ENCODE peak calls at places on chromosome X, in seven cellular contexts. C is right lobe of liver; J is Caco-2; S is NCI-H524 treated with DMSO at 0.1 percent for 48 hours; G is HCEC 1CT; A is NCI-H2081; L is stimulated activated CD4-positive, alpha-beta T cell treated with anti-CD3 and anti-CD28 coated beads, Interleukin-4, amount 100 ng/mL, for 1 hour. Y is an unnamed sample.

GRCh38 chrX:16573781-16574180 is 76.2 kb upstream of the S100G start:
- DNase-seq in J (no peak), A (no peak), G (peak), S (no peak), C (no peak), L (no peak), Y (peak)

GRCh38 chrX:46294234-46294633 is 251.0 kb downstream of the ZNF674 start:
- DNase-seq in S (no peak), C (no peak), A (no peak), G (no peak), L (no peak), J (no peak), Y (no peak)

GRCh38 chrX:41559235-41559634 is 112.1 kb downstream of the NYX start:
- DNase-seq in S (no peak), C (no peak), A (no peak), L (no peak), G (no peak), J (no peak), Y (no peak)

GRCh38 chrX:46611658-46612362 is 38.2 kb downstream of the CHST7 start:
- DNase-seq in J (no peak), L (no peak), C (no peak), G (no peak), A (no peak), S (no peak), Y (no peak)

GRCh38 chrX:9710332-9710731 is 55.3 kb downstream of the GPR143 start:
- DNase-seq in C (no peak), A (no peak), G (no peak), L (no peak), S (no peak), J (no peak), Y (no peak)

GRCh38 chrX:149831473-149831872 is 49.5 kb upstream of the MAGEA8 start:
- DNase-seq in C (no peak), J (no peak), S (no peak), L (no peak), A (no peak), G (no peak), Y (no peak)

GRCh38 chrX:45134775-45135174 is 65.9 kb downstream of the DIPK2B start:
- DNase-seq in J (no peak), C (no peak), S (no peak), A (no peak), L (no peak), G (no peak), Y (no peak)

GRCh38 chrX:135521405-135522131 is 1.1 kb downstream of the INTS6L start:
- DNase-seq in J (peak), G (peak), C (peak), S (peak), A (peak), L (peak), Y (peak)

GRCh38 chrX:124736553-124737240 is 390.3 kb downstream of the SH2D1A start:
- DNase-seq in S (no peak), A (peak), C (no peak), J (peak), L (peak), G (no peak), Y (no peak)

GRCh38 chrX:20019672-20020365 is 29.0 kb upstream of the BCLAF3 start:
- DNase-seq in S (no peak), G (no peak), C (no peak), A (no peak), L (no peak), J (no peak), Y (no peak)

GRCh38 chrX:16870861-16871584 is 861 bp upstream of the RBBP7 start:
- DNase-seq in G (no peak), J (peak), L (peak), A (no peak), C (peak), S (no peak), Y (no peak)

GRCh38 chrX:150897371-150898319 is 823 bp downstream of the CD99L2 start:
- DNase-seq in J (no peak), L (peak), G (no peak), S (no peak), A (peak), C (peak), Y (no peak)

GRCh38 chrX:119690921-119691716 is 1.8 kb downstream of the SEPTIN6 start:
- DNase-seq in S (no peak), C (peak), L (peak), G (no peak), A (no peak), J (no peak), Y (no peak)

GRCh38 chrX:111646515-111646914 is 34.5 kb upstream of the ALG13 start:
- DNase-seq in J (no peak), G (no peak), L (no peak), C (no peak), S (no peak), A (no peak), Y (no peak)

GRCh38 chrX:68204639-68205038 is 228.7 kb downstream of the OPHN1 start:
- DNase-seq in A (no peak), L (no peak), C (no peak), J (no peak), G (no peak), S (no peak), Y (no peak)

GRCh38 chrX:103629295-103630170 is 758 bp downstream of the TCEAL1 start:
- DNase-seq in G (peak), S (peak), L (peak), A (peak), C (peak), J (peak), Y (peak)

GRCh38 chrX:24229967-24230366 is 80.4 kb downstream of the ZFX start:
- DNase-seq in L (no peak), C (no peak), A (no peak), G (no peak), J (no peak), S (no peak), Y (no peak)

GRCh38 chrX:97743014-97743413 is 859.3 kb downstream of the RPA4 start:
- DNase-seq in S (no peak), C (no peak), A (no peak), L (no peak), G (no peak), J (no peak), Y (no peak)

GRCh38 chrX:103155201-103155600 is 59.7 kb upstream of the BEX4 start:
- DNase-seq in G (peak), L (no peak), J (no peak), A (no peak), C (no peak), S (no peak), Y (peak)

GRCh38 chrX:125758819-125759218 is 407.3 kb downstream of the DCAF12L2 start:
- DNase-seq in L (no peak), G (no peak), S (no peak), A (no peak), C (no peak), J (no peak), Y (no peak)

GRCh38 chrX:79138658-79139241 is 5.7 kb upstream of the GPR174 start:
- DNase-seq in J (no peak), C (no peak), S (no peak), A (no peak), L (no peak), G (no peak), Y (no peak)

GRCh38 chrX:22365460-22365859 is 92.7 kb downstream of the CBLL2 start:
- DNase-seq in S (no peak), C (no peak), G (peak), A (no peak), L (no peak), J (no peak), Y (peak)

GRCh38 chrX:44997888-44998287 is 124.9 kb downstream of the KDM6A start:
- DNase-seq in L (no peak), A (no peak), S (no peak), J (no peak), G (no peak), C (no peak), Y (no peak)

GRCh38 chrX:87728459-87728858 is 210.9 kb downstream of the KLHL4 start:
- DNase-seq in C (no peak), G (no peak), J (no peak), L (no peak), S (no peak), A (peak), Y (no peak)

GRCh38 chrX:9905288-9905687 is 61.9 kb upstream of the CLDN34 start:
- DNase-seq in S (no peak), G (no peak), C (no peak), L (no peak), J (no peak), A (no peak), Y (no peak)

GRCh38 chrX:110462957-110463356 is 104.3 kb downstream of the RTL9 start:
- DNase-seq in S (no peak), G (no peak), L (no peak), A (peak), J (no peak), C (no peak), Y (no peak)

GRCh38 chrX:23312136-23312535 is 22.5 kb upstream of the PTCHD1 start:
- DNase-seq in S (no peak), G (no peak), L (no peak), C (no peak), J (no peak), A (no peak), Y (no peak)

GRCh38 chrX:140766024-140766611 is 56.6 kb downstream of the LINC00632 start:
- DNase-seq in J (peak), A (peak), L (peak), C (peak), S (no peak), G (peak), Y (peak)

GRCh38 chrX:40474205-40474626 is 106.6 kb upstream of the ATP6AP2 start:
- DNase-seq in G (no peak), L (no peak), C (peak), A (peak), J (peak), S (no peak), Y (no peak)

GRCh38 chrX:121763671-121764070 is 716.3 kb downstream of the GLUD2 start:
- DNase-seq in S (no peak), J (no peak), C (no peak), A (no peak), L (no peak), G (no peak), Y (no peak)